ENCODE peak calls at places on chromosomes 16 and 17, in seven cellular contexts. D is IMR-90, U is fibroblast of lung, Q is bronchial epithelial cell, M is body of pancreas, R is kidney epithelial cell, T is kidney. I is an unnamed sample.
A peak's percentile ranks its signal among the peaks of the same experiment; 100 is the strongest.

GRCh38 chr16:154223-155030 is 2.0 kb downstream of the HBZ start:
- DNase-seq in D (peak; percentile 25), U (peak; percentile 26), Q (peak; percentile 19), M (no peak), R (no peak), T (no peak), I (no peak)

GRCh38 chr16:81601008-81601428 is 156.4 kb downstream of the CMIP start:
- DNase-seq in D (peak; percentile 72), U (peak; percentile 69), Q (peak; percentile 98), M (no peak), R (no peak), T (peak; percentile 37), I (peak; percentile 75)

GRCh38 chr17:75647061-75647460 is 13.8 kb downstream of the SMIM5 start:
- DNase-seq in D (no peak), U (no peak), Q (no peak), M (no peak), R (no peak), T (peak; percentile 68), I (no peak)

GRCh38 chr17:16880121-16880842 is 91.6 kb downstream of the TNFRSF13B start:
- DNase-seq in D (no peak), U (no peak), Q (no peak), M (no peak), R (no peak), T (no peak), I (no peak)

GRCh38 chr16:68993885-68994284 is 111.6 kb upstream of the HAS3 start:
- DNase-seq in D (peak; percentile 97), U (peak; percentile 86), Q (peak; percentile 96), M (no peak), R (peak; percentile 92), T (no peak), I (peak; percentile 78)

GRCh38 chr17:42702446-42702845 is 20.1 kb downstream of the CNTNAP1 start:
- DNase-seq in D (no peak), U (no peak), Q (no peak), M (no peak), R (no peak), T (no peak), I (no peak)

GRCh38 chr17:65324977-65325376 is 187.8 kb downstream of the RGS9 start:
- DNase-seq in D (no peak), U (peak; percentile 60), Q (no peak), M (no peak), R (no peak), T (no peak), I (peak; percentile 35)

GRCh38 chr16:89581045-89581695 is 5.6 kb downstream of the CPNE7 start:
- DNase-seq in D (peak; percentile 99), U (peak; percentile 99), Q (peak; percentile 71), M (no peak), R (peak; percentile 90), T (peak; percentile 89), I (peak; percentile 97)

GRCh38 chr17:72502111-72502939 is 381.5 kb downstream of the SOX9 start:
- DNase-seq in D (peak; percentile 64), U (peak; percentile 69), Q (peak; percentile 70), M (peak; percentile 60), R (no peak), T (no peak), I (peak; percentile 82)

GRCh38 chr16:73483934-73484712 is 436.2 kb upstream of the ZFHX3 start:
- DNase-seq in D (no peak), U (no peak), Q (no peak), M (no peak), R (no peak), T (no peak), I (no peak)

GRCh38 chr17:61490540-61490975 is 38.3 kb downstream of the TBX4 start:
- DNase-seq in D (peak; percentile 90), U (peak; percentile 79), Q (peak; percentile 88), M (no peak), R (no peak), T (no peak), I (peak; percentile 74)

GRCh38 chr17:75118307-75118706 is 8.5 kb downstream of the ARMC7 start:
- DNase-seq in D (no peak), U (no peak), Q (no peak), M (no peak), R (no peak), T (no peak), I (no peak)

GRCh38 chr17:15309793-15310192 is 31.6 kb downstream of the TEKT3 start:
- DNase-seq in D (peak; percentile 35), U (no peak), Q (no peak), M (no peak), R (no peak), T (no peak), I (peak; percentile 19)

GRCh38 chr16:89290887-89291286 is 73.4 kb downstream of the ZNF778 start:
- DNase-seq in D (no peak), U (no peak), Q (no peak), M (no peak), R (no peak), T (peak; percentile 59), I (no peak)

GRCh38 chr16:85425061-85425662 is 188.0 kb upstream of the GSE1 start:
- DNase-seq in D (no peak), U (no peak), Q (no peak), M (peak; percentile 10), R (no peak), T (peak; percentile 41), I (no peak)

GRCh38 chr16:89370081-89370511 is 120.3 kb downstream of the ANKRD11 start:
- DNase-seq in D (peak; percentile 44), U (no peak), Q (no peak), M (no peak), R (no peak), T (peak; percentile 35), I (no peak)

GRCh38 chr16:46428108-46429061 is 192.8 kb downstream of the SHCBP1 start:
- DNase-seq in D (no peak), U (no peak), Q (no peak), M (no peak), R (no peak), T (peak; percentile 44), I (no peak)

GRCh38 chr17:72191901-72192300 is 71.1 kb downstream of the SOX9 start:
- DNase-seq in D (no peak), U (no peak), Q (no peak), M (no peak), R (no peak), T (no peak), I (no peak)

GRCh38 chr16:81703177-81704155 is 75.6 kb upstream of the PLCG2 start:
- DNase-seq in D (peak; percentile 91), U (peak; percentile 87), Q (peak; percentile 23), M (no peak), R (peak; percentile 53), T (peak; percentile 66), I (peak; percentile 90)

GRCh38 chr17:43645450-43645764 is 16.3 kb downstream of the MEOX1 start:
- DNase-seq in D (no peak), U (no peak), Q (no peak), M (no peak), R (no peak), T (no peak), I (no peak)

GRCh38 chr17:83092186-83092585 is 12.8 kb downstream of the METRNL start:
- DNase-seq in D (no peak), U (no peak), Q (no peak), M (no peak), R (no peak), T (no peak), I (no peak)
- H3K4me3 ChIP-seq in D (no peak overlapping the region), U (no peak overlapping the region), Q (no peak overlapping the region), M (no peak overlapping the region), R (no peak overlapping the region), T (no peak overlapping the region), I (no peak overlapping the region)

DNA sequence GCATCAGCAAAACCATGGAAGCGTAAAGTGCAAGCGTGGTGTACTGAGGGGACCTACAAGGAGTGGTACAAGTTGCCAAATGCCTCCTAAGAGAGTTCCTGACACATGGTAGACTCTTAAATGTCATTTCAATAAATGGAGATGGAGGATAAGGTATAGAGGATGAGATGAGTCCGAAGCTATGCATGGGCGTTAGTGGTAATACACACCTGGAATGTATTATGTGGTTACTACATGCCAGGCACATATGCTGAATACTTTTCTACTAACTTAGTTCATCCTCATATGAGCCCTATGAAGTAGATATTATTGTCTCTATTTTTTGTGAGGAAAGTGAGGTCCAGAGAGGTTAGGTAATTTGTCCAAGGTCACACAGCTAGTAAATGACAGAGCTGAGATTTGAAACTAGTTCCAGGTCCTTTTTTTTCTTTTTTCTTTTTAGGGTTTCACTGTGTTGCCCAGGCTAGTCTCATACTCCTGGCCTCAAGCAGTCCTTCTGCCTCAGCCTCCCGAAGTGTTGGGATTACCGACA is 15.5 kb downstream of the YPEL2 start:
- DNase-seq in D (no peak), U (no peak), Q (no peak), M (no peak), R (no peak), T (no peak), I (no peak)
- TF ChIP-seq CTCF in D (no peak), U (no peak), Q (no peak), M (no peak), R (no peak), T (no peak), I (no peak)

GRCh38 chr16:2159052-2159838 is 3.7 kb downstream of the TRAF7 start:
- DNase-seq in D (peak; percentile 59), U (peak; percentile 85), Q (no peak), M (no peak), R (no peak), T (no peak), I (peak; percentile 34)
- H3K4me3 ChIP-seq in D (no peak overlapping the region), U (no peak overlapping the region), Q (no peak overlapping the region), M (no peak overlapping the region), R (no peak overlapping the region), T (no peak overlapping the region), I (no peak overlapping the region)

GRCh38 chr16:57284206-57284951 is at the start of gene PLLP:
- DNase-seq in D (peak; percentile 8), U (peak; percentile 13), Q (no peak), M (peak; percentile 71), R (no peak), T (peak; percentile 87), I (peak; percentile 9)

GRCh38 chr16:57282510-57283213 is 1.8 kb downstream of the PLLP start:
- DNase-seq in D (no peak), U (no peak), Q (no peak), M (no peak), R (no peak), T (peak; percentile 37), I (no peak)

GRCh38 chr16:57284952-57285263 is 436 bp upstream of the PLLP start:
- DNase-seq in D (no peak), U (no peak), Q (no peak), M (no peak), R (no peak), T (no peak), I (no peak)

GRCh38 chr16:57283956-57284205 is 591 bp downstream of the PLLP start:
- DNase-seq in D (no peak), U (no peak), Q (no peak), M (no peak), R (no peak), T (no peak), I (no peak)

DNA sequence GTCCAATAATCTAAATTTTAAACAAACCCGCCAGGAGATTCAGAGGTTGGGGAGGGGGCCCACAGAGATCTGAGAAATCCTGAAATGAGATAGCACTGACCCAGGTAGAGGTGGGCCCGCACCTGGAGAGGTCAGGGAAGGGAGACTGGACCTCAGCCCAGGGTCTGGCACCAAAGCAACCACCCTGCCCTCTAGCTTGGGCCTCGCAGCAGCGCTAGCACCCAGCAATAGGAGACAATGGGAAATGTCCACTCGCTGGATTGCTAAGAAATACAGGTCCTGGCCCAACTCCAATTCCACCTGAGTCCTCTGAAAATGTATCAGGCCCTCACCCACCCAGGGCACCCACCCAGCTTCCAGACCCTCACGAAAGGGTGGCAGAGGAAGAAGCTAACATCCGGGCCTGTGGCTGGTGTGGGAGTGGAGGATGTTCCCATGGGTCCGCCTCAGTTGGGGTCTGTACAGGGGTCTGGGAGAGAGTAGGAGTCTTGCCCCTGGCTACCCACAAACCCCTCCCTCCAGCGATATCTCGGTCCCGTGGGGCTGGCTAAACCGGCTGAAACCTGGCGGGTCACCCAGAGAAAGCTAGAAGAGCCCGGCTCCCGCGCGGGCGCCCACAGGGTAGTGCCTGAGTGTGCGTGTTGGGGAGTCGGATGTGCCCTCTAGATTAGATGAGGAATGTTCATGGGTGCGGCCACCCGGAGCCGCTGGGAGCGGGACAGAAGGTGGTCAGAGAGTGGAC is 1.1 kb downstream of the PLLP start:
- DNase-seq in D (no peak), U (no peak), Q (no peak), M (peak; percentile 50), R (no peak), T (peak; percentile 84), I (no peak)
- TF ChIP-seq CTCF in D (no peak), U (no peak), Q (no peak), M (no peak), R (peak; percentile 1), T (no peak), I (no peak)